ENCODE peak calls at places on chromosomes 3 and 15, in nine cellular contexts. Q, O, Z, B, K, S, R, P and V are unnamed samples.

GRCh38 chr15:80836223-80836622 is 57.1 kb downstream of the CEMIP start:
- DNase-seq in Q (no peak), O (no peak), Z (no peak), B (no peak), K (no peak), S (no peak), R (no peak), P (no peak), V (no peak)

GRCh38 chr15:59306520-59307163 is 66.0 kb downstream of the MYO1E start:
- DNase-seq in Q (no peak), O (no peak), Z (peak; percentile 75), B (peak; percentile 93), K (no peak), S (no peak), R (no peak), P (no peak), V (no peak)

GRCh38 chr15:58608129-58608590 is 141.3 kb downstream of the ADAM10 start:
- DNase-seq in Q (no peak), O (peak; percentile 33), Z (peak; percentile 82), B (peak; percentile 8), K (no peak), S (no peak), R (no peak), P (no peak), V (no peak)

GRCh38 chr3:196886175-196886574 is 18.5 kb downstream of the SENP5 start:
- DNase-seq in Q (no peak), O (no peak), Z (no peak), B (no peak), K (no peak), S (no peak), R (no peak), P (no peak), V (no peak)

GRCh38 chr15:75648156-75649000 is 666 bp downstream of the SNX33 start:
- DNase-seq in Q (peak; percentile 18), O (peak; percentile 58), Z (peak; percentile 44), B (no peak), K (no peak), S (no peak), R (no peak), P (peak; percentile 59), V (peak; percentile 41)

GRCh38 chr3:126557415-126557745 is 1.4 kb downstream of the C3orf22 start:
- DNase-seq in Q (no peak), O (no peak), Z (no peak), B (no peak), K (no peak), S (no peak), R (no peak), P (peak; percentile 13), V (no peak)

GRCh38 chr3:124363451-124363850 is 366.8 kb upstream of the UMPS start:
- DNase-seq in Q (peak; percentile 78), O (no peak), Z (peak; percentile 88), B (peak; percentile 74), K (peak; percentile 84), S (no peak), R (no peak), P (no peak), V (no peak)

GRCh38 chr3:51718547-51719412 is 11.9 kb downstream of the GRM2 start:
- DNase-seq in Q (peak; percentile 55), O (peak; percentile 77), Z (peak; percentile 7), B (peak; percentile 69), K (no peak), S (peak; percentile 43), R (peak; percentile 28), P (peak; percentile 78), V (peak; percentile 78)